ENCODE peak calls at places on chromosomes 3 and 15, in ten cellular contexts. One of them, this sample, is unnamed.
A peak's percentile ranks its signal among the peaks of the same experiment; 100 is the strongest.

GRCh38 chr3:49703443-49703927 is 14.1 kb downstream of the RNF123 start:
- DNase-seq in lung: peak; percentile 54
- DNase-seq in bronchial epithelial cell: peak; percentile 52
- DNase-seq in left ventricle myocardium inferior: peak; percentile 40
- DNase-seq in fibroblast of mammary gland: peak; percentile 64
- DNase-seq in PC-3: peak; percentile 81
- DNase-seq in astrocyte: no peak
- DNase-seq in brain microvascular endothelial cell: peak; percentile 54
- DNase-seq in lower lobe of right lung: peak; percentile 63
- DNase-seq in cardiac muscle cell: peak; percentile 72
- DNase-seq in this sample: peak; percentile 68

GRCh38 chr3:178512627-178513026 is 23.6 kb upstream of the KCNMB2 start:
- DNase-seq in astrocyte: no peak
- DNase-seq in cardiac muscle cell: no peak
- DNase-seq in PC-3: no peak
- DNase-seq in lung: no peak
- DNase-seq in fibroblast of mammary gland: no peak
- DNase-seq in left ventricle myocardium inferior: no peak
- DNase-seq in brain microvascular endothelial cell: no peak
- DNase-seq in lower lobe of right lung: no peak
- DNase-seq in bronchial epithelial cell: no peak
- DNase-seq in this sample: no peak

GRCh38 chr3:113266738-113267137 is 55.4 kb downstream of the BOC start:
- DNase-seq in fibroblast of mammary gland: no peak
- DNase-seq in astrocyte: no peak
- DNase-seq in cardiac muscle cell: no peak
- DNase-seq in left ventricle myocardium inferior: no peak
- DNase-seq in PC-3: no peak
- DNase-seq in bronchial epithelial cell: no peak
- DNase-seq in lung: no peak
- DNase-seq in brain microvascular endothelial cell: no peak
- DNase-seq in lower lobe of right lung: no peak
- DNase-seq in this sample: no peak

GRCh38 chr3:44420676-44421075 is 56.8 kb downstream of the ZNF445 start:
- DNase-seq in astrocyte: no peak
- DNase-seq in fibroblast of mammary gland: no peak
- DNase-seq in lower lobe of right lung: no peak
- DNase-seq in bronchial epithelial cell: no peak
- DNase-seq in lung: no peak
- DNase-seq in cardiac muscle cell: no peak
- DNase-seq in PC-3: no peak
- DNase-seq in left ventricle myocardium inferior: no peak
- DNase-seq in brain microvascular endothelial cell: no peak
- DNase-seq in this sample: no peak

GRCh38 chr15:57010724-57011123 is 92.3 kb downstream of the TCF12 start:
- DNase-seq in bronchial epithelial cell: no peak
- DNase-seq in brain microvascular endothelial cell: no peak
- DNase-seq in cardiac muscle cell: no peak
- DNase-seq in lower lobe of right lung: no peak
- DNase-seq in fibroblast of mammary gland: no peak
- DNase-seq in left ventricle myocardium inferior: no peak
- DNase-seq in PC-3: peak; percentile 76
- DNase-seq in astrocyte: no peak
- DNase-seq in lung: no peak
- DNase-seq in this sample: no peak

GRCh38 chr3:52401551-52401950 is 43.4 kb downstream of the SEMA3G start:
- DNase-seq in PC-3: no peak
- DNase-seq in brain microvascular endothelial cell: no peak
- DNase-seq in cardiac muscle cell: no peak
- DNase-seq in astrocyte: no peak
- DNase-seq in lung: no peak
- DNase-seq in bronchial epithelial cell: no peak
- DNase-seq in fibroblast of mammary gland: no peak
- DNase-seq in left ventricle myocardium inferior: peak; percentile 8
- DNase-seq in lower lobe of right lung: peak; percentile 21
- DNase-seq in this sample: no peak

GRCh38 chr3:188861847-188862740 is 309.7 kb upstream of the TPRG1 start:
- DNase-seq in bronchial epithelial cell: peak; percentile 63
- DNase-seq in PC-3: no peak
- DNase-seq in fibroblast of mammary gland: peak; percentile 79
- DNase-seq in lower lobe of right lung: no peak
- DNase-seq in left ventricle myocardium inferior: no peak
- DNase-seq in cardiac muscle cell: peak; percentile 53
- DNase-seq in lung: no peak
- DNase-seq in astrocyte: peak; percentile 72
- DNase-seq in brain microvascular endothelial cell: peak; percentile 24
- DNase-seq in this sample: peak; percentile 68

GRCh38 chr3:14037211-14037610 is 87.5 kb downstream of the CHCHD4 start:
- DNase-seq in astrocyte: no peak
- DNase-seq in lower lobe of right lung: no peak
- DNase-seq in fibroblast of mammary gland: no peak
- DNase-seq in lung: no peak
- DNase-seq in brain microvascular endothelial cell: no peak
- DNase-seq in left ventricle myocardium inferior: no peak
- DNase-seq in cardiac muscle cell: no peak
- DNase-seq in PC-3: no peak
- DNase-seq in bronchial epithelial cell: no peak
- DNase-seq in this sample: no peak

GRCh38 chr15:45112592-45113379 is 1.2 kb downstream of the DUOX2 start:
- DNase-seq in astrocyte: no peak
- DNase-seq in bronchial epithelial cell: no peak
- DNase-seq in lower lobe of right lung: no peak
- DNase-seq in lung: no peak
- DNase-seq in left ventricle myocardium inferior: no peak
- DNase-seq in fibroblast of mammary gland: no peak
- DNase-seq in brain microvascular endothelial cell: no peak
- DNase-seq in cardiac muscle cell: no peak
- DNase-seq in PC-3: no peak
- DNase-seq in this sample: no peak

GRCh38 chr3:81531256-81531655 is 230.2 kb downstream of the GBE1 start:
- DNase-seq in lower lobe of right lung: no peak
- DNase-seq in cardiac muscle cell: no peak
- DNase-seq in brain microvascular endothelial cell: no peak
- DNase-seq in left ventricle myocardium inferior: no peak
- DNase-seq in lung: no peak
- DNase-seq in fibroblast of mammary gland: no peak
- DNase-seq in bronchial epithelial cell: no peak
- DNase-seq in PC-3: no peak
- DNase-seq in astrocyte: no peak
- DNase-seq in this sample: no peak

GRCh38 chr15:76368135-76368588 is 31.6 kb downstream of the ISL2 start:
- DNase-seq in brain microvascular endothelial cell: no peak
- DNase-seq in lower lobe of right lung: no peak
- DNase-seq in fibroblast of mammary gland: no peak
- DNase-seq in cardiac muscle cell: peak; percentile 41
- DNase-seq in lung: no peak
- DNase-seq in PC-3: peak; percentile 14
- DNase-seq in bronchial epithelial cell: peak; percentile 29
- DNase-seq in astrocyte: peak; percentile 26
- DNase-seq in left ventricle myocardium inferior: no peak
- DNase-seq in this sample: peak; percentile 45

GRCh38 chr3:184635126-184635525 is 73.5 kb downstream of the EPHB3 start:
- DNase-seq in astrocyte: no peak
- DNase-seq in lung: peak; percentile 42
- DNase-seq in lower lobe of right lung: peak; percentile 69
- DNase-seq in cardiac muscle cell: no peak
- DNase-seq in brain microvascular endothelial cell: no peak
- DNase-seq in fibroblast of mammary gland: no peak
- DNase-seq in PC-3: peak; percentile 46
- DNase-seq in left ventricle myocardium inferior: peak; percentile 53
- DNase-seq in bronchial epithelial cell: no peak
- DNase-seq in this sample: no peak

GRCh38 chr3:102122527-102122926 is 273.2 kb downstream of the NFKBIZ start:
- DNase-seq in brain microvascular endothelial cell: no peak
- DNase-seq in fibroblast of mammary gland: no peak
- DNase-seq in astrocyte: no peak
- DNase-seq in bronchial epithelial cell: no peak
- DNase-seq in lower lobe of right lung: no peak
- DNase-seq in cardiac muscle cell: no peak
- DNase-seq in left ventricle myocardium inferior: no peak
- DNase-seq in PC-3: no peak
- DNase-seq in lung: no peak
- DNase-seq in this sample: no peak

GRCh38 chr3:102125994-102126368 is 276.7 kb downstream of the NFKBIZ start:
- DNase-seq in lung: no peak
- DNase-seq in fibroblast of mammary gland: no peak
- DNase-seq in cardiac muscle cell: no peak
- DNase-seq in lower lobe of right lung: no peak
- DNase-seq in bronchial epithelial cell: peak; percentile 68
- DNase-seq in PC-3: peak; percentile 89
- DNase-seq in left ventricle myocardium inferior: no peak
- DNase-seq in astrocyte: no peak
- DNase-seq in brain microvascular endothelial cell: no peak
- DNase-seq in this sample: no peak

GRCh38 chr3:102123590-102124190 is 274.4 kb downstream of the NFKBIZ start:
- DNase-seq in PC-3: peak; percentile 59
- DNase-seq in lung: no peak
- DNase-seq in left ventricle myocardium inferior: no peak
- DNase-seq in lower lobe of right lung: no peak
- DNase-seq in cardiac muscle cell: no peak
- DNase-seq in bronchial epithelial cell: peak; percentile 88
- DNase-seq in brain microvascular endothelial cell: peak; percentile 29
- DNase-seq in astrocyte: peak; percentile 6
- DNase-seq in fibroblast of mammary gland: peak; percentile 43
- DNase-seq in this sample: peak; percentile 13

GRCh38 chr3:102125197-102125993 is 276.1 kb downstream of the NFKBIZ start:
- DNase-seq in lower lobe of right lung: no peak
- DNase-seq in bronchial epithelial cell: no peak
- DNase-seq in left ventricle myocardium inferior: no peak
- DNase-seq in brain microvascular endothelial cell: no peak
- DNase-seq in PC-3: no peak
- DNase-seq in astrocyte: no peak
- DNase-seq in fibroblast of mammary gland: no peak
- DNase-seq in cardiac muscle cell: peak; percentile 46
- DNase-seq in lung: no peak
- DNase-seq in this sample: peak; percentile 49

DNA sequence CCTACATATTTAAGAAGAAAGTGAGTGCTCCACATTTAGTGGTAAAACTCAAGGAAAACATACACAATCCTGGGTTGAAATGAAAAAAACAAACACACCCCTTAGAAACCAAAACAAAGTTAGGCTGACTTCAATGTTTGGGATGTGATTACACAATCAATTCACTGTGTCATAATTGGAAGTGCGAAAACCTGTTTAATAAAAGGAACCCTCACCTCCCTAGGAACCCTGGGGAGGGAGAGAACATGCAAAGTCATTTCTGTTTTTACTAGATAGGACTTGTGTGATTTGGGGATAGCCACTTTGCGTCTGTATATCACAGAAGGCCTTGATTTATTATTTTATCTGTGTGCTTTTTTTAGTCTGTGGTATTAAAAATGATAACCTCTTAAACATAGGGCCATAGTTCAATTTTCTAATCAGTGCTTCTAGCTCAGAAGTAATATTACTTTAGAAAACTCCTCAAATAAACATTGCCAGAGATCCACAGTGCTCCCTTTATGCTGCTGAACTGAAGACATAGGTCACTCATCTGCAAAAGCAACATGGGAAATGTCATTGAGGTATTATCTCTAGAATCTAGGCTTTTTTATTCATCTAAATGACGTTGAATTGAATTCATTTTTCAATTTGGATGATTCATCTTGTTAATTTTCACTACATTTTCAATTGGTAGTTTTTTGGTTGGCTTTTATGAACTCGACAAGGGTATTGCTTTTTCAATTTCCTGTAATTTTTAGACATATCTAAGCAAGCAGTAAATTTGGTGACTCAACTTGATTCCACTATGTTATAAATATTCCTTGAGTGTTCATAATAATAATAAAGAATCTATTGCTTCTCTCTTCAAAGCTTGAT is 275.2 kb downstream of the NFKBIZ start:
- DNase-seq in lung: no peak
- DNase-seq in bronchial epithelial cell: peak; percentile 98
- DNase-seq in cardiac muscle cell: peak; percentile 74
- DNase-seq in astrocyte: peak; percentile 10
- DNase-seq in lower lobe of right lung: no peak
- DNase-seq in PC-3: peak; percentile 52
- DNase-seq in brain microvascular endothelial cell: peak; percentile 22
- DNase-seq in left ventricle myocardium inferior: no peak
- DNase-seq in fibroblast of mammary gland: peak; percentile 81
- DNase-seq in this sample: peak; percentile 82
- H3K4me3 ChIP-seq in lung: no peak overlapping the region
- H3K4me3 ChIP-seq in bronchial epithelial cell: no peak overlapping the region
- H3K4me3 ChIP-seq in cardiac muscle cell: no peak overlapping the region
- H3K4me3 ChIP-seq in astrocyte: no peak overlapping the region
- H3K4me3 ChIP-seq in lower lobe of right lung: no peak overlapping the region
- H3K4me3 ChIP-seq in PC-3: no peak overlapping the region
- H3K4me3 ChIP-seq in brain microvascular endothelial cell: no peak overlapping the region
- H3K4me3 ChIP-seq in left ventricle myocardium inferior: no peak overlapping the region
- H3K4me3 ChIP-seq in fibroblast of mammary gland: no peak overlapping the region
- H3K4me3 ChIP-seq in this sample: no peak overlapping the region

DNA sequence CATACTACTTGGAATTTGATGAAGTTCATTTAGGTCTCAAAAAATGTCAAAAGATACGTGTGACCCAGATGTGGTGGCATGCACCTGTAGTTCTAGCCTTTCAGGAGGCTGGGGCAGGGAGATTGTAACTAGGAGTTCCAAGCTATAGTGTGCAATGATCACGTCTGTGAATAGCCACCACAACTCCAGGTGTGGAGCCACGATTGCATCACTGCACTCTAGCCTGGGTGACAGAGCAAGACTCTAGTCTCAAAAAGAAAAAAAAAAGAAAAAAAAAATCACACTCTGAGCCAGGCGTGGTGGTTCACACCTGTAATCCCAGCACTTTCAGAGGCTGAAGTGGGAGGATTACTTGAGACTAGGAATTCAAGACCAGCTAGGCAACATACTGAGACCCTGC is 14.2 kb downstream of the MAP4 start:
- DNase-seq in left ventricle myocardium inferior: no peak
- DNase-seq in astrocyte: no peak
- DNase-seq in PC-3: no peak
- DNase-seq in brain microvascular endothelial cell: no peak
- DNase-seq in lower lobe of right lung: no peak
- DNase-seq in lung: no peak
- DNase-seq in fibroblast of mammary gland: no peak
- DNase-seq in cardiac muscle cell: no peak
- DNase-seq in bronchial epithelial cell: no peak
- DNase-seq in this sample: no peak
- TF ChIP-seq CTCF in left ventricle myocardium inferior: no peak
- TF ChIP-seq CTCF in astrocyte: no peak
- TF ChIP-seq CTCF in PC-3: no peak
- TF ChIP-seq CTCF in brain microvascular endothelial cell: no peak
- TF ChIP-seq CTCF in lower lobe of right lung: no peak
- TF ChIP-seq CTCF in lung: no peak
- TF ChIP-seq CTCF in fibroblast of mammary gland: no peak
- TF ChIP-seq CTCF in cardiac muscle cell: no peak
- TF ChIP-seq CTCF in bronchial epithelial cell: no peak
- TF ChIP-seq CTCF in this sample: no peak

GRCh38 chr15:91706366-91707032 is 147.0 kb upstream of the SLCO3A1 start:
- DNase-seq in cardiac muscle cell: peak; percentile 81
- DNase-seq in fibroblast of mammary gland: peak; percentile 76
- DNase-seq in astrocyte: peak; percentile 27
- DNase-seq in lower lobe of right lung: peak; percentile 77
- DNase-seq in PC-3: peak; percentile 73
- DNase-seq in left ventricle myocardium inferior: peak; percentile 63
- DNase-seq in bronchial epithelial cell: peak; percentile 75
- DNase-seq in brain microvascular endothelial cell: peak; percentile 31
- DNase-seq in lung: peak; percentile 84
- DNase-seq in this sample: peak; percentile 78
- H3K4me3 ChIP-seq in cardiac muscle cell: no peak overlapping the region
- H3K4me3 ChIP-seq in fibroblast of mammary gland: no peak overlapping the region
- H3K4me3 ChIP-seq in astrocyte: no peak overlapping the region
- H3K4me3 ChIP-seq in lower lobe of right lung: no peak overlapping the region
- H3K4me3 ChIP-seq in PC-3: no peak overlapping the region
- H3K4me3 ChIP-seq in left ventricle myocardium inferior: no peak overlapping the region
- H3K4me3 ChIP-seq in bronchial epithelial cell: no peak overlapping the region
- H3K4me3 ChIP-seq in brain microvascular endothelial cell: no peak overlapping the region
- H3K4me3 ChIP-seq in lung: no peak overlapping the region
- H3K4me3 ChIP-seq in this sample: no peak overlapping the region

GRCh38 chr3:34106879-34107278 is 308.4 kb downstream of the PDCD6IP start:
- DNase-seq in fibroblast of mammary gland: no peak
- DNase-seq in astrocyte: no peak
- DNase-seq in bronchial epithelial cell: peak; percentile 25
- DNase-seq in PC-3: peak; percentile 41
- DNase-seq in lung: peak; percentile 60
- DNase-seq in cardiac muscle cell: peak; percentile 10
- DNase-seq in lower lobe of right lung: no peak
- DNase-seq in brain microvascular endothelial cell: peak; percentile 40
- DNase-seq in left ventricle myocardium inferior: no peak
- DNase-seq in this sample: peak; percentile 63
- TF ChIP-seq CTCF in fibroblast of mammary gland: peak; percentile 40
- TF ChIP-seq CTCF in astrocyte: peak; percentile 40
- TF ChIP-seq CTCF in bronchial epithelial cell: peak; percentile 46
- TF ChIP-seq CTCF in PC-3: peak; percentile 63
- TF ChIP-seq CTCF in lung: peak; percentile 29
- TF ChIP-seq CTCF in cardiac muscle cell: peak; percentile 27
- TF ChIP-seq CTCF in lower lobe of right lung: peak; percentile 55
- TF ChIP-seq CTCF in brain microvascular endothelial cell: peak; percentile 68
- TF ChIP-seq CTCF in left ventricle myocardium inferior: peak; percentile 36
- TF ChIP-seq CTCF in this sample: peak; percentile 89

This sample was measured in cardiac fibroblast.